ENCODE peak calls at places on chromosome 21, in seven cellular contexts. E, N, X, V, D, O and W are unnamed samples.

GRCh38 chr21:46357335-46357604 is 33.3 kb downstream of the PCNT start:
- DNase-seq in E (no peak), N (no peak), X (no peak), V (no peak), D (no peak), O (no peak), W (no peak)

GRCh38 chr21:37829043-37829442 is 87.2 kb downstream of the KCNJ6 start:
- DNase-seq in E (no peak), N (no peak), X (peak; percentile 21), V (no peak), D (no peak), O (no peak), W (no peak)

GRCh38 chr21:31911138-31911907 is 38.5 kb downstream of the HUNK start:
- DNase-seq in E (peak; percentile 35), N (no peak), X (no peak), V (no peak), D (no peak), O (no peak), W (no peak)

GRCh38 chr21:38839683-38840286 is 34.1 kb downstream of the ETS2 start:
- DNase-seq in E (peak; percentile 90), N (no peak), X (no peak), V (no peak), D (no peak), O (no peak), W (peak; percentile 97)

GRCh38 chr21:23921670-23922418 is 1685.4 kb downstream of the MRPL39 start:
- DNase-seq in E (no peak), N (no peak), X (no peak), V (no peak), D (no peak), O (no peak), W (no peak)

GRCh38 chr21:42858185-42858847 is 21.0 kb downstream of the WDR4 start:
- DNase-seq in E (no peak), N (no peak), X (no peak), V (no peak), D (no peak), O (no peak), W (no peak)

GRCh38 chr21:44518684-44519083 is 21.3 kb downstream of the KRTAP10-1 start:
- DNase-seq in E (no peak), N (no peak), X (no peak), V (no peak), D (no peak), O (no peak), W (no peak)

GRCh38 chr21:41750051-41750450 is 16.8 kb downstream of the RIPK4 start:
- DNase-seq in E (no peak), N (no peak), X (no peak), V (no peak), D (no peak), O (no peak), W (no peak)

GRCh38 chr21:42062543-42063022 is 8.5 kb upstream of the UMODL1 start:
- DNase-seq in E (no peak), N (no peak), X (no peak), V (peak; percentile 81), D (no peak), O (no peak), W (no peak)

GRCh38 chr21:28396421-28396820 is 596.3 kb downstream of the LTN1 start:
- DNase-seq in E (peak; percentile 60), N (no peak), X (no peak), V (no peak), D (no peak), O (no peak), W (no peak)

GRCh38 chr21:44427241-44428120 is 27.8 kb upstream of the LRRC3 start:
- DNase-seq in E (no peak), N (peak; percentile 59), X (no peak), V (no peak), D (no peak), O (no peak), W (no peak)